ENCODE peak calls at places on chromosomes 12 and 14, in eight cellular contexts. B is iPS DF 19.7; D is stimulated activated CD8-positive, alpha-beta memory T cell treated with anti-CD3 and anti-CD28 coated beads, Interleukin-2, amount 100 ng/mL, for 48 hours; P is choroid plexus epithelial cell; E is effector memory CD8-positive, alpha-beta T cell; W is pons; O is skeletal muscle cell; F is left ventricle myocardium inferior. Q is an unnamed sample.

GRCh38 chr14:49512147-49512551 is 74.0 kb downstream of the RPS29 start:
- DNase-seq in B (no peak), D (no peak), F (no peak), P (peak; percentile 3), W (no peak), E (no peak), O (peak; percentile 44), Q (no peak)

GRCh38 chr12:109833307-109834189 is at the start of gene TRPV4:
- DNase-seq in B (no peak), W (no peak), F (peak; percentile 25), E (no peak), D (no peak), P (peak; percentile 42), O (no peak), Q (no peak)

GRCh38 chr12:55681142-55682077 is 26.3 kb downstream of the ITGA7 start:
- DNase-seq in F (peak; percentile 54), O (peak; percentile 62), D (no peak), P (peak; percentile 42), B (peak; percentile 67), W (peak; percentile 22), E (no peak), Q (peak; percentile 80)

GRCh38 chr12:50246873-50247612 is 36.3 kb downstream of the LIMA1 start:
- DNase-seq in E (no peak), W (no peak), P (peak; percentile 91), D (peak; percentile 31), O (peak; percentile 93), F (peak; percentile 68), B (no peak), Q (peak; percentile 87)

GRCh38 chr12:132124766-132125425 is 19.2 kb downstream of the DDX51 start:
- DNase-seq in W (no peak), D (no peak), P (no peak), B (no peak), E (no peak), O (no peak), F (no peak), Q (no peak)

GRCh38 chr12:52912711-52913423 is 8.0 kb upstream of the KRT8 start:
- DNase-seq in O (no peak), F (no peak), P (no peak), W (no peak), D (no peak), E (no peak), B (no peak), Q (no peak)

GRCh38 chr12:49827351-49828099 is 688 bp downstream of the NCKAP5L start:
- DNase-seq in P (peak; percentile 67), E (peak; percentile 14), B (no peak), O (no peak), F (peak; percentile 79), D (peak; percentile 31), W (peak; percentile 59), Q (peak; percentile 81)

GRCh38 chr12:52020539-52021336 is 14.0 kb downstream of the TAMALIN start:
- DNase-seq in B (no peak), O (no peak), F (no peak), P (peak; percentile 62), E (peak; percentile 37), W (no peak), D (peak; percentile 59), Q (peak; percentile 70)

GRCh38 chr12:116346222-116346621 is 68.7 kb upstream of the MED13L start:
- DNase-seq in D (no peak), O (no peak), W (no peak), F (no peak), B (no peak), P (peak; percentile 32), E (no peak), Q (no peak)

GRCh38 chr12:15209782-15210181 is 11.4 kb downstream of the RERG start:
- DNase-seq in O (no peak), P (peak; percentile 89), B (no peak), D (no peak), F (no peak), W (no peak), E (no peak), Q (no peak)

GRCh38 chr14:103283916-103284315 is 50.1 kb upstream of the EIF5 start:
- DNase-seq in D (no peak), P (no peak), W (no peak), E (no peak), B (no peak), F (no peak), O (no peak), Q (no peak)

GRCh38 chr12:2959508-2960431 is 573 bp downstream of the TEAD4 start:
- DNase-seq in W (no peak), P (peak; percentile 48), E (no peak), F (peak; percentile 34), D (no peak), B (no peak), O (no peak), Q (peak; percentile 79)

GRCh38 chr12:64010069-64010686 is 165.7 kb downstream of the SRGAP1 start:
- DNase-seq in D (no peak), E (no peak), W (no peak), F (no peak), P (peak; percentile 76), O (no peak), B (no peak), Q (no peak)

GRCh38 chr12:132774646-132775275 is 13.1 kb upstream of the ANKLE2 start:
- DNase-seq in F (no peak), B (no peak), P (no peak), E (no peak), D (no peak), W (no peak), O (no peak), Q (no peak)

GRCh38 chr14:88299865-88300264 is 23.2 kb downstream of the KCNK10 start:
- DNase-seq in D (no peak), F (no peak), B (no peak), W (peak; percentile 76), O (no peak), E (no peak), P (no peak), Q (no peak)

GRCh38 chr14:34691173-34691572 is 23.2 kb downstream of the CFL2 start:
- DNase-seq in D (no peak), W (no peak), O (no peak), B (no peak), F (no peak), E (no peak), P (no peak), Q (no peak)